ENCODE peak calls at places on chromosomes 13 and 19, in ten cellular contexts. One of them, this sample, is unnamed.

GRCh38 chr19:56864443-56865125 is 24.1 kb upstream of the PEG3 start:
- DNase-seq in SK-N-MC: no peak
- DNase-seq in lung: no peak
- DNase-seq in gastrocnemius medialis: no peak
- DNase-seq in suprapubic skin: no peak
- DNase-seq in thoracic aorta: no peak
- DNase-seq in right cardiac atrium: no peak
- DNase-seq in lower lobe of right lung: no peak
- DNase-seq in left ventricle myocardium inferior: no peak
- DNase-seq in mesendoderm: peak
- DNase-seq in this sample: no peak

GRCh38 chr13:79225487-79226232 is 180.4 kb downstream of the RBM26 start:
- DNase-seq in SK-N-MC: no peak
- DNase-seq in lung: no peak
- DNase-seq in gastrocnemius medialis: no peak
- DNase-seq in suprapubic skin: no peak
- DNase-seq in thoracic aorta: no peak
- DNase-seq in right cardiac atrium: no peak
- DNase-seq in lower lobe of right lung: no peak
- DNase-seq in left ventricle myocardium inferior: no peak
- DNase-seq in mesendoderm: peak
- DNase-seq in this sample: no peak

GRCh38 chr13:47959468-47960088 is 41.5 kb downstream of the SUCLA2 start:
- DNase-seq in SK-N-MC: no peak
- DNase-seq in lung: no peak
- DNase-seq in gastrocnemius medialis: no peak
- DNase-seq in suprapubic skin: no peak
- DNase-seq in thoracic aorta: no peak
- DNase-seq in right cardiac atrium: no peak
- DNase-seq in lower lobe of right lung: no peak
- DNase-seq in left ventricle myocardium inferior: no peak
- DNase-seq in mesendoderm: peak
- DNase-seq in this sample: no peak

GRCh38 chr19:35793381-35794165 is 18.2 kb downstream of the ARHGAP33 start:
- DNase-seq in SK-N-MC: no peak
- DNase-seq in lung: no peak
- DNase-seq in gastrocnemius medialis: no peak
- DNase-seq in suprapubic skin: no peak
- DNase-seq in thoracic aorta: no peak
- DNase-seq in right cardiac atrium: no peak
- DNase-seq in lower lobe of right lung: no peak
- DNase-seq in left ventricle myocardium inferior: no peak
- DNase-seq in mesendoderm: no peak
- DNase-seq in this sample: no peak

GRCh38 chr19:18612772-18613588 is at the start of gene TMEM59L:
- DNase-seq in SK-N-MC: no peak
- DNase-seq in lung: no peak
- DNase-seq in gastrocnemius medialis: no peak
- DNase-seq in suprapubic skin: no peak
- DNase-seq in thoracic aorta: no peak
- DNase-seq in right cardiac atrium: no peak
- DNase-seq in lower lobe of right lung: no peak
- DNase-seq in left ventricle myocardium inferior: no peak
- DNase-seq in mesendoderm: no peak
- DNase-seq in this sample: no peak

GRCh38 chr19:19064811-19065745 is 1.3 kb downstream of the SLC25A42 start:
- DNase-seq in SK-N-MC: no peak
- DNase-seq in lung: no peak
- DNase-seq in gastrocnemius medialis: no peak
- DNase-seq in suprapubic skin: no peak
- DNase-seq in thoracic aorta: no peak
- DNase-seq in right cardiac atrium: no peak
- DNase-seq in lower lobe of right lung: no peak
- DNase-seq in left ventricle myocardium inferior: no peak
- DNase-seq in mesendoderm: no peak
- DNase-seq in this sample: no peak

GRCh38 chr19:4817467-4818277 is 13.8 kb downstream of the TICAM1 start:
- DNase-seq in SK-N-MC: no peak
- DNase-seq in lung: no peak
- DNase-seq in gastrocnemius medialis: no peak
- DNase-seq in suprapubic skin: no peak
- DNase-seq in thoracic aorta: no peak
- DNase-seq in right cardiac atrium: no peak
- DNase-seq in lower lobe of right lung: no peak
- DNase-seq in left ventricle myocardium inferior: peak
- DNase-seq in mesendoderm: no peak
- DNase-seq in this sample: no peak

GRCh38 chr13:99974939-99975561 is 3.5 kb upstream of the ZIC5 start:
- DNase-seq in SK-N-MC: no peak
- DNase-seq in lung: no peak
- DNase-seq in gastrocnemius medialis: no peak
- DNase-seq in suprapubic skin: peak
- DNase-seq in thoracic aorta: no peak
- DNase-seq in right cardiac atrium: no peak
- DNase-seq in lower lobe of right lung: peak
- DNase-seq in left ventricle myocardium inferior: no peak
- DNase-seq in mesendoderm: peak
- DNase-seq in this sample: no peak

GRCh38 chr13:34900288-34900739 is 41.8 kb upstream of the NBEA start:
- DNase-seq in SK-N-MC: no peak
- DNase-seq in lung: no peak
- DNase-seq in gastrocnemius medialis: no peak
- DNase-seq in suprapubic skin: no peak
- DNase-seq in thoracic aorta: no peak
- DNase-seq in right cardiac atrium: no peak
- DNase-seq in lower lobe of right lung: no peak
- DNase-seq in left ventricle myocardium inferior: no peak
- DNase-seq in mesendoderm: peak
- DNase-seq in this sample: no peak

GRCh38 chr13:44317752-44318550 is 55.7 kb upstream of the SERP2 start:
- DNase-seq in SK-N-MC: no peak
- DNase-seq in lung: no peak
- DNase-seq in gastrocnemius medialis: no peak
- DNase-seq in suprapubic skin: no peak
- DNase-seq in thoracic aorta: no peak
- DNase-seq in right cardiac atrium: no peak
- DNase-seq in lower lobe of right lung: no peak
- DNase-seq in left ventricle myocardium inferior: no peak
- DNase-seq in mesendoderm: no peak
- DNase-seq in this sample: no peak

DNA sequence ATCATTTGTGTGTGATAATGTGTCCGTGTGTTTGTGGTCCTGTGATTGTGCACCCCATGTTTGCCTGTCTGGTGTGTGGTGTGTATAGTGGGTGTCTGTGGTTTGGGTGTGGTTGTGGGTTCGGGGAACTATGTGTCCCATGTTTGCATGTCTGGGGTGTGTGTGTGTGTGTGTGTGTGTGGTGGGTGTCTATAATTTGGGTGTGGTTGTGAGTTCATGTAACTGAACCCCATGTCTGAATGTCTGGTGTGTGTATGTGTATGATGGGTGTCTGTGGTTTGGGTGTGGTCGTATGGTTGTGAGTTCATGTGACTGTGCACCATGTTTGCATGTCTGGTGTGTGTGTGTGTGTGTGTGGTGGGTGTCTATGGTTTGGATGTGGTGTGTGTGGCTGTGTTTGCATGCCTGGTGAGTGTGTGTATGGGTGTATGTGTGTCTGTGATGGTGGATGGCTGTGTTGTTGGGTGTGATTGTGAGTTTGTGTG is 11.1 kb upstream of the NFIX start:
- DNase-seq in SK-N-MC: no peak
- DNase-seq in lung: no peak
- DNase-seq in gastrocnemius medialis: no peak
- DNase-seq in suprapubic skin: no peak
- DNase-seq in thoracic aorta: no peak
- DNase-seq in right cardiac atrium: no peak
- DNase-seq in lower lobe of right lung: no peak
- DNase-seq in left ventricle myocardium inferior: no peak
- DNase-seq in mesendoderm: no peak
- DNase-seq in this sample: no peak
- H3K27ac ChIP-seq in SK-N-MC: no peak
- H3K27ac ChIP-seq in lung: no peak
- H3K27ac ChIP-seq in gastrocnemius medialis: peak
- H3K27ac ChIP-seq in suprapubic skin: peak
- H3K27ac ChIP-seq in thoracic aorta: no peak
- H3K27ac ChIP-seq in right cardiac atrium: no peak
- H3K27ac ChIP-seq in lower lobe of right lung: no peak
- H3K27ac ChIP-seq in left ventricle myocardium inferior: no peak
- H3K27ac ChIP-seq in mesendoderm: no peak
- H3K27ac ChIP-seq in this sample: no peak

GRCh38 chr19:49538643-49539042 is 10.8 kb downstream of the RCN3 start:
- DNase-seq in SK-N-MC: no peak
- DNase-seq in lung: no peak
- DNase-seq in gastrocnemius medialis: no peak
- DNase-seq in suprapubic skin: no peak
- DNase-seq in thoracic aorta: no peak
- DNase-seq in right cardiac atrium: no peak
- DNase-seq in lower lobe of right lung: no peak
- DNase-seq in left ventricle myocardium inferior: no peak
- DNase-seq in mesendoderm: no peak
- DNase-seq in this sample: no peak
- H3K27ac ChIP-seq in SK-N-MC: peak
- H3K27ac ChIP-seq in lung: no peak
- H3K27ac ChIP-seq in gastrocnemius medialis: no peak
- H3K27ac ChIP-seq in suprapubic skin: no peak
- H3K27ac ChIP-seq in thoracic aorta: no peak
- H3K27ac ChIP-seq in right cardiac atrium: no peak
- H3K27ac ChIP-seq in lower lobe of right lung: no peak
- H3K27ac ChIP-seq in left ventricle myocardium inferior: no peak
- H3K27ac ChIP-seq in mesendoderm: no peak
- H3K27ac ChIP-seq in this sample: no peak

DNA sequence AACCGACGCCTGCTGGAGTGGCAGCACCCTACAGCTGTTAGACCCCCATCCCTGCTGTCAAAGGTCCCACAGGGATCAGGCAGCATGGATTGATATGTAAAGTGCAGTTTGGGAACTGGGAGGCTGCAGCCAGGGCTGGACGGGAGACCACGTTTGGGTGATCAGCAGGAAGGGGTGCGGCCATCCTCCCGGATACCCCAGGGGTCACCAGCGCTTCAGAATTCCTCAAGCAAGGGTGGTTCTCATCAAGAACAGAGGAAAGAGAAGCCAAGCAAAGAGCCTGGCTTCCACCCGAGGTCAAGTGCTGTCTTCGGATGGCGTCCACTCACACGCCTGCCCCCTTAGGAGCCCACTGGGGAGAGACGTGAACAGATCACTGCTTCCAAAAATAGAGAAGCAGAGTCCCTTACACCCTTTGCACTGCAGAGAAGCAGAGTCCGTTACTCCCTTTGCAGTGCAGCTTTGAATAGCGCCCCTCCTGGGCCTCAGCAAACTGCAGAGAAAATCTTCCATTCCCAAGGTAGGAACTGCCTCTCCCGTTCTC is 35.5 kb downstream of the DHRS12 start:
- DNase-seq in SK-N-MC: no peak
- DNase-seq in lung: no peak
- DNase-seq in gastrocnemius medialis: no peak
- DNase-seq in suprapubic skin: no peak
- DNase-seq in thoracic aorta: no peak
- DNase-seq in right cardiac atrium: peak
- DNase-seq in lower lobe of right lung: no peak
- DNase-seq in left ventricle myocardium inferior: no peak
- DNase-seq in mesendoderm: peak
- DNase-seq in this sample: no peak
- H3K27ac ChIP-seq in SK-N-MC: no peak
- H3K27ac ChIP-seq in lung: no peak
- H3K27ac ChIP-seq in gastrocnemius medialis: peak
- H3K27ac ChIP-seq in suprapubic skin: peak
- H3K27ac ChIP-seq in thoracic aorta: peak
- H3K27ac ChIP-seq in right cardiac atrium: peak
- H3K27ac ChIP-seq in lower lobe of right lung: peak
- H3K27ac ChIP-seq in left ventricle myocardium inferior: peak
- H3K27ac ChIP-seq in mesendoderm: no peak
- H3K27ac ChIP-seq in this sample: peak

GRCh38 chr13:113018676-113019465 is 49.9 kb downstream of the MCF2L start:
- DNase-seq in SK-N-MC: no peak
- DNase-seq in lung: no peak
- DNase-seq in gastrocnemius medialis: no peak
- DNase-seq in suprapubic skin: no peak
- DNase-seq in thoracic aorta: no peak
- DNase-seq in right cardiac atrium: peak
- DNase-seq in lower lobe of right lung: no peak
- DNase-seq in left ventricle myocardium inferior: no peak
- DNase-seq in mesendoderm: no peak
- DNase-seq in this sample: no peak

GRCh38 chr13:113016526-113017295 is 47.7 kb downstream of the MCF2L start:
- DNase-seq in SK-N-MC: no peak
- DNase-seq in lung: no peak
- DNase-seq in gastrocnemius medialis: no peak
- DNase-seq in suprapubic skin: no peak
- DNase-seq in thoracic aorta: no peak
- DNase-seq in right cardiac atrium: peak
- DNase-seq in lower lobe of right lung: no peak
- DNase-seq in left ventricle myocardium inferior: no peak
- DNase-seq in mesendoderm: no peak
- DNase-seq in this sample: no peak

GRCh38 chr13:113015826-113016525 is 47.0 kb downstream of the MCF2L start:
- DNase-seq in SK-N-MC: no peak
- DNase-seq in lung: no peak
- DNase-seq in gastrocnemius medialis: no peak
- DNase-seq in suprapubic skin: no peak
- DNase-seq in thoracic aorta: no peak
- DNase-seq in right cardiac atrium: peak
- DNase-seq in lower lobe of right lung: no peak
- DNase-seq in left ventricle myocardium inferior: no peak
- DNase-seq in mesendoderm: no peak
- DNase-seq in this sample: no peak

GRCh38 chr13:113014752-113015745 is 46.0 kb downstream of the MCF2L start:
- DNase-seq in SK-N-MC: no peak
- DNase-seq in lung: no peak
- DNase-seq in gastrocnemius medialis: no peak
- DNase-seq in suprapubic skin: no peak
- DNase-seq in thoracic aorta: no peak
- DNase-seq in right cardiac atrium: peak
- DNase-seq in lower lobe of right lung: no peak
- DNase-seq in left ventricle myocardium inferior: no peak
- DNase-seq in mesendoderm: no peak
- DNase-seq in this sample: no peak

GRCh38 chr13:113017506-113018215 is 48.6 kb downstream of the MCF2L start:
- DNase-seq in SK-N-MC: no peak
- DNase-seq in lung: no peak
- DNase-seq in gastrocnemius medialis: no peak
- DNase-seq in suprapubic skin: no peak
- DNase-seq in thoracic aorta: no peak
- DNase-seq in right cardiac atrium: peak
- DNase-seq in lower lobe of right lung: no peak
- DNase-seq in left ventricle myocardium inferior: no peak
- DNase-seq in mesendoderm: no peak
- DNase-seq in this sample: no peak
- H3K27ac ChIP-seq in SK-N-MC: no peak
- H3K27ac ChIP-seq in lung: no peak
- H3K27ac ChIP-seq in gastrocnemius medialis: no peak
- H3K27ac ChIP-seq in suprapubic skin: no peak
- H3K27ac ChIP-seq in thoracic aorta: no peak
- H3K27ac ChIP-seq in right cardiac atrium: no peak
- H3K27ac ChIP-seq in lower lobe of right lung: no peak
- H3K27ac ChIP-seq in left ventricle myocardium inferior: no peak
- H3K27ac ChIP-seq in mesendoderm: no peak
- H3K27ac ChIP-seq in this sample: no peak

This sample was measured in tibial artery.